ENCODE peak calls at places on chromosomes 1 and 21, in six cellular contexts. S, V, B, E, D and F are unnamed samples.

GRCh38 chr1:7630378-7630777 is 140.7 kb upstream of the VAMP3 start:
- DNase-seq in S (no peak), V (no peak), B (no peak), E (no peak), D (no peak), F (no peak)

GRCh38 chr1:200535605-200536004 is 84.9 kb downstream of the KIF14 start:
- DNase-seq in S (no peak), V (no peak), B (no peak), E (peak), D (no peak), F (no peak)

GRCh38 chr1:156726549-156727226 is 1.6 kb upstream of the METTL25B start:
- DNase-seq in S (peak), V (no peak), B (no peak), E (peak), D (peak), F (no peak)

GRCh38 chr1:154614247-154614646 is 6.3 kb upstream of the ADAR start:
- DNase-seq in S (no peak), V (no peak), B (no peak), E (no peak), D (no peak), F (no peak)

GRCh38 chr21:39182016-39182415 is 1.2 kb downstream of the PSMG1 start:
- DNase-seq in S (no peak), V (no peak), B (no peak), E (peak), D (no peak), F (no peak)

GRCh38 chr1:154404984-154405761 is at the start of gene IL6R:
- DNase-seq in S (peak), V (peak), B (peak), E (peak), D (peak), F (peak)

GRCh38 chr1:247482747-247483146 is 24.8 kb upstream of the OR2B11 start:
- DNase-seq in S (no peak), V (no peak), B (no peak), E (no peak), D (no peak), F (no peak)

GRCh38 chr1:6941786-6942185 is 156.5 kb downstream of the CAMTA1 start:
- DNase-seq in S (no peak), V (no peak), B (no peak), E (no peak), D (no peak), F (no peak)

GRCh38 chr1:1758692-1759455 is 19.4 kb downstream of the NADK start:
- DNase-seq in S (no peak), V (peak), B (no peak), E (no peak), D (no peak), F (no peak)

GRCh38 chr1:30446508-30446907 is 276.9 kb downstream of the MATN1 start:
- DNase-seq in S (no peak), V (no peak), B (no peak), E (peak), D (no peak), F (no peak)